ENCODE peak calls at places on chromosome 6, in ten cellular contexts. P, D, V, L, R, H, U, N, C and M are unnamed samples.

GRCh38 chr6:113723182-113723581 is 134.0 kb upstream of the MARCKS start:
- DNase-seq in P (no peak), D (no peak), V (no peak), L (no peak), R (no peak), H (no peak), U (no peak), N (no peak), C (no peak), M (no peak)

GRCh38 chr6:77930945-77931344 is 278.1 kb downstream of the MEI4 start:
- DNase-seq in P (no peak), D (no peak), V (no peak), L (no peak), R (no peak), H (no peak), U (no peak), N (no peak), C (no peak), M (no peak)

GRCh38 chr6:168134399-168135201 is 55.6 kb upstream of the FRMD1 start:
- DNase-seq in P (no peak), D (no peak), V (no peak), L (no peak), R (peak; percentile 93), H (no peak), U (no peak), N (peak; percentile 59), C (no peak), M (no peak)

GRCh38 chr6:68718379-68719073 is 83.4 kb downstream of the ADGRB3 start:
- DNase-seq in P (no peak), D (no peak), V (no peak), L (no peak), R (no peak), H (no peak), U (no peak), N (no peak), C (no peak), M (no peak)

GRCh38 chr6:14516947-14517346 is 399.4 kb downstream of the CD83 start:
- DNase-seq in P (no peak), D (no peak), V (no peak), L (no peak), R (no peak), H (no peak), U (no peak), N (peak; percentile 75), C (no peak), M (no peak)

GRCh38 chr6:20572940-20573339 is 38.7 kb downstream of the CDKAL1 start:
- DNase-seq in P (peak; percentile 51), D (no peak), V (no peak), L (no peak), R (no peak), H (no peak), U (no peak), N (no peak), C (no peak), M (no peak)

GRCh38 chr6:21045135-21045616 is 510.9 kb downstream of the CDKAL1 start:
- DNase-seq in P (peak; percentile 81), D (no peak), V (no peak), L (no peak), R (no peak), H (no peak), U (no peak), N (no peak), C (no peak), M (no peak)

GRCh38 chr6:137729866-137730629 is 137.0 kb upstream of the TNFAIP3 start:
- DNase-seq in P (peak; percentile 85), D (no peak), V (no peak), L (no peak), R (no peak), H (peak; percentile 43), U (no peak), N (no peak), C (no peak), M (no peak)

GRCh38 chr6:108156180-108156937 is 9.5 kb upstream of the NR2E1 start:
- DNase-seq in P (peak; percentile 6), D (no peak), V (no peak), L (no peak), R (no peak), H (no peak), U (no peak), N (no peak), C (no peak), M (no peak)

GRCh38 chr6:31586596-31586995 is 519 bp downstream of the LST1 start:
- DNase-seq in P (no peak), D (no peak), V (no peak), L (no peak), R (no peak), H (no peak), U (no peak), N (no peak), C (peak; percentile 24), M (no peak)

GRCh38 chr6:43246301-43247114 is 3.2 kb downstream of the TTBK1 start:
- DNase-seq in P (peak; percentile 55), D (peak; percentile 69), V (no peak), L (peak; percentile 35), R (no peak), H (peak; percentile 91), U (no peak), N (peak; percentile 74), C (peak; percentile 71), M (peak; percentile 61)

GRCh38 chr6:66992660-66993059 is 1285.6 kb upstream of the EYS start:
- DNase-seq in P (no peak), D (no peak), V (no peak), L (no peak), R (no peak), H (no peak), U (no peak), N (no peak), C (no peak), M (no peak)

GRCh38 chr6:33426590-33427563 is 7.0 kb downstream of the SYNGAP1 start:
- DNase-seq in P (no peak), D (no peak), V (no peak), L (peak; percentile 19), R (no peak), H (no peak), U (no peak), N (no peak), C (no peak), M (no peak)

GRCh38 chr6:27280064-27280539 is 32.0 kb downstream of the POM121L2 start:
- DNase-seq in P (peak; percentile 65), D (no peak), V (no peak), L (no peak), R (no peak), H (peak; percentile 27), U (peak; percentile 50), N (no peak), C (no peak), M (no peak)
- H3K4me3 ChIP-seq in P (peak overlapping the region; percentile 71), D (no peak overlapping the region), V (no peak overlapping the region), L (peak overlapping the region; percentile 62), R (no peak overlapping the region), H (no peak overlapping the region), U (no peak overlapping the region), N (no peak overlapping the region), C (no peak overlapping the region), M (no peak overlapping the region)

GRCh38 chr6:150068786-150069648 is at the start of gene ULBP3:
- DNase-seq in P (peak; percentile 69), D (peak; percentile 92), V (peak; percentile 61), L (peak; percentile 81), R (no peak), H (peak; percentile 95), U (peak; percentile 86), N (peak; percentile 89), C (peak; percentile 93), M (peak; percentile 86)
- TF ChIP-seq POLR2A in P (no peak), D (no peak), V (peak; percentile 43), L (peak; percentile 84), R (peak; percentile 49), H (peak; percentile 84), U (no peak), N (no peak), C (peak; percentile 73), M (peak; percentile 80)

DNA sequence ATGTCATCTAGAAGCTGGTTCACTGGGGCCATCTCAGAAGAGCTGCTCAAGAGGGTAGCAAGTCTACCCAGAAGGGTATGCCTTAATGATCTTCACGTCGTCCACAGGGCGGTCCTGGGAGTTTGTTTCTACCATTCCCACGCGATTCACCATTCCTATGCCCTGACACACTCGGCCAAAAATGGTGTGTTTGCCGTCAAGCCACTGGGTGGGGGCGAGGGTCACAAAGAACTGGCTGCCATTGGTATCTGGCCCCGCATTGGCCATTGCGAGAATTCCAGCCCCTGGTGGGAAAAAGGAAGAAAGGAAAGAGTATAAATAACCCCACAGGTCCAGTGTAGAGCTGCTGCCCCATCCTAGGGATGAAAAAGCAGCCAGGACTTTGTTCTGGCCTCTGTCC is 16.5 kb upstream of the CPNE5 start:
- DNase-seq in P (no peak), D (no peak), V (no peak), L (no peak), R (no peak), H (no peak), U (no peak), N (no peak), C (no peak), M (no peak)
- H3K4me3 ChIP-seq in P (no peak overlapping the region), D (no peak overlapping the region), V (no peak overlapping the region), L (no peak overlapping the region), R (no peak overlapping the region), H (no peak overlapping the region), U (no peak overlapping the region), N (no peak overlapping the region), C (no peak overlapping the region), M (no peak overlapping the region)

GRCh38 chr6:144062757-144063156 is 32.6 kb downstream of the SF3B5 start:
- DNase-seq in P (no peak), D (no peak), V (no peak), L (no peak), R (no peak), H (no peak), U (no peak), N (no peak), C (no peak), M (no peak)

GRCh38 chr6:144064402-144064830 is 31.0 kb downstream of the SF3B5 start:
- DNase-seq in P (no peak), D (peak; percentile 34), V (peak; percentile 17), L (no peak), R (no peak), H (peak; percentile 29), U (peak; percentile 34), N (peak; percentile 70), C (peak; percentile 51), M (peak; percentile 36)

GRCh38 chr6:144064831-144065668 is 30.3 kb downstream of the SF3B5 start:
- DNase-seq in P (no peak), D (no peak), V (no peak), L (no peak), R (no peak), H (no peak), U (no peak), N (no peak), C (peak; percentile 70), M (no peak)

GRCh38 chr6:144063246-144063743 is 32.1 kb downstream of the SF3B5 start:
- DNase-seq in P (no peak), D (no peak), V (no peak), L (no peak), R (no peak), H (peak; percentile 24), U (no peak), N (no peak), C (peak; percentile 51), M (no peak)

GRCh38 chr6:144063744-144064401 is 31.5 kb downstream of the SF3B5 start:
- DNase-seq in P (peak; percentile 50), D (peak; percentile 93), V (peak; percentile 56), L (peak; percentile 63), R (no peak), H (peak; percentile 84), U (peak; percentile 58), N (peak; percentile 82), C (peak; percentile 95), M (peak; percentile 93)
- TF ChIP-seq POLR2A in P (no peak), D (no peak), V (peak; percentile 60), L (no peak), R (peak; percentile 54), H (peak; percentile 72), U (no peak), N (peak; percentile 76), C (peak; percentile 98), M (peak; percentile 61)

GRCh38 chr6:44269921-44270525 is at the start of gene TMEM151B:
- DNase-seq in P (no peak), D (no peak), V (no peak), L (no peak), R (no peak), H (no peak), U (no peak), N (no peak), C (no peak), M (no peak)
- H3K4me3 ChIP-seq in P (peak within 1 kb of the TSS; percentile 62), D (peak within 1 kb of the TSS; percentile 58), V (no peak within 1 kb of the TSS), L (peak within 1 kb of the TSS; percentile 53), R (peak within 1 kb of the TSS; percentile 51), H (no peak within 1 kb of the TSS), U (no peak within 1 kb of the TSS), N (peak within 1 kb of the TSS; percentile 48), C (peak within 1 kb of the TSS; percentile 50), M (no peak within 1 kb of the TSS)